ENCODE peak calls at places on chromosomes 1 and 21, in seven cellular contexts. One of them, this sample, is unnamed.

GRCh38 chr1:55428236-55428635 is 213.1 kb upstream of the USP24 start:
- DNase-seq in prostate gland: no peak
- DNase-seq in stimulated activated CD4-positive, alpha-beta T cell treated with anti-CD3 and anti-CD28 coated beads, Interleukin-15, amount 100 ng/mL, for 24 hours: no peak
- DNase-seq in Ammon's horn: no peak
- DNase-seq in germinal center: no peak
- DNase-seq in NCI-H2081: no peak
- DNase-seq in GM12865: no peak
- DNase-seq in this sample: no peak

GRCh38 chr1:198373376-198373775 is 167.1 kb downstream of the ATP6V1G3 start:
- DNase-seq in prostate gland: no peak
- DNase-seq in stimulated activated CD4-positive, alpha-beta T cell treated with anti-CD3 and anti-CD28 coated beads, Interleukin-15, amount 100 ng/mL, for 24 hours: no peak
- DNase-seq in Ammon's horn: no peak
- DNase-seq in germinal center: no peak
- DNase-seq in NCI-H2081: no peak
- DNase-seq in GM12865: no peak
- DNase-seq in this sample: no peak

GRCh38 chr1:227891223-227891954 is 56.3 kb downstream of the WNT9A start:
- DNase-seq in prostate gland: peak; percentile 6
- DNase-seq in stimulated activated CD4-positive, alpha-beta T cell treated with anti-CD3 and anti-CD28 coated beads, Interleukin-15, amount 100 ng/mL, for 24 hours: no peak
- DNase-seq in Ammon's horn: no peak
- DNase-seq in germinal center: no peak
- DNase-seq in NCI-H2081: no peak
- DNase-seq in GM12865: no peak
- DNase-seq in this sample: no peak

GRCh38 chr1:42998381-42998780 is 39.7 kb upstream of the SLC2A1 start:
- DNase-seq in prostate gland: no peak
- DNase-seq in stimulated activated CD4-positive, alpha-beta T cell treated with anti-CD3 and anti-CD28 coated beads, Interleukin-15, amount 100 ng/mL, for 24 hours: no peak
- DNase-seq in Ammon's horn: no peak
- DNase-seq in germinal center: no peak
- DNase-seq in NCI-H2081: no peak
- DNase-seq in GM12865: no peak
- DNase-seq in this sample: no peak

GRCh38 chr21:42554251-42554937 is 40.7 kb downstream of the SLC37A1 start:
- DNase-seq in prostate gland: peak; percentile 88
- DNase-seq in stimulated activated CD4-positive, alpha-beta T cell treated with anti-CD3 and anti-CD28 coated beads, Interleukin-15, amount 100 ng/mL, for 24 hours: no peak
- DNase-seq in Ammon's horn: no peak
- DNase-seq in germinal center: no peak
- DNase-seq in NCI-H2081: no peak
- DNase-seq in GM12865: no peak
- DNase-seq in this sample: no peak

GRCh38 chr1:201290551-201290950 is 7.2 kb downstream of the PKP1 start:
- DNase-seq in prostate gland: no peak
- DNase-seq in stimulated activated CD4-positive, alpha-beta T cell treated with anti-CD3 and anti-CD28 coated beads, Interleukin-15, amount 100 ng/mL, for 24 hours: no peak
- DNase-seq in Ammon's horn: no peak
- DNase-seq in germinal center: no peak
- DNase-seq in NCI-H2081: no peak
- DNase-seq in GM12865: no peak
- DNase-seq in this sample: no peak

GRCh38 chr1:11982010-11982392 is 1.8 kb downstream of the MFN2 start:
- DNase-seq in prostate gland: no peak
- DNase-seq in stimulated activated CD4-positive, alpha-beta T cell treated with anti-CD3 and anti-CD28 coated beads, Interleukin-15, amount 100 ng/mL, for 24 hours: peak; percentile 16
- DNase-seq in Ammon's horn: no peak
- DNase-seq in germinal center: no peak
- DNase-seq in NCI-H2081: no peak
- DNase-seq in GM12865: peak; percentile 46
- DNase-seq in this sample: no peak

GRCh38 chr1:239814306-239814881 is 277.3 kb upstream of the FMN2 start:
- DNase-seq in prostate gland: no peak
- DNase-seq in stimulated activated CD4-positive, alpha-beta T cell treated with anti-CD3 and anti-CD28 coated beads, Interleukin-15, amount 100 ng/mL, for 24 hours: peak; percentile 49
- DNase-seq in Ammon's horn: peak; percentile 22
- DNase-seq in germinal center: no peak
- DNase-seq in NCI-H2081: no peak
- DNase-seq in GM12865: no peak
- DNase-seq in this sample: no peak

GRCh38 chr21:23977971-23978370 is 1629.3 kb downstream of the MRPL39 start:
- DNase-seq in prostate gland: no peak
- DNase-seq in stimulated activated CD4-positive, alpha-beta T cell treated with anti-CD3 and anti-CD28 coated beads, Interleukin-15, amount 100 ng/mL, for 24 hours: no peak
- DNase-seq in Ammon's horn: no peak
- DNase-seq in germinal center: no peak
- DNase-seq in NCI-H2081: no peak
- DNase-seq in GM12865: no peak
- DNase-seq in this sample: no peak

GRCh38 chr1:76336951-76337371 is 262.4 kb downstream of the ST6GALNAC3 start:
- DNase-seq in prostate gland: no peak
- DNase-seq in stimulated activated CD4-positive, alpha-beta T cell treated with anti-CD3 and anti-CD28 coated beads, Interleukin-15, amount 100 ng/mL, for 24 hours: no peak
- DNase-seq in Ammon's horn: peak; percentile 79
- DNase-seq in germinal center: no peak
- DNase-seq in NCI-H2081: peak; percentile 20
- DNase-seq in GM12865: no peak
- DNase-seq in this sample: peak; percentile 5

GRCh38 chr1:245095903-245096302 is 58.9 kb upstream of the KIF26B start:
- DNase-seq in prostate gland: no peak
- DNase-seq in stimulated activated CD4-positive, alpha-beta T cell treated with anti-CD3 and anti-CD28 coated beads, Interleukin-15, amount 100 ng/mL, for 24 hours: no peak
- DNase-seq in Ammon's horn: no peak
- DNase-seq in germinal center: no peak
- DNase-seq in NCI-H2081: no peak
- DNase-seq in GM12865: no peak
- DNase-seq in this sample: no peak

GRCh38 chr1:154877370-154877974 is 7.4 kb upstream of the KCNN3 start:
- DNase-seq in prostate gland: no peak
- DNase-seq in stimulated activated CD4-positive, alpha-beta T cell treated with anti-CD3 and anti-CD28 coated beads, Interleukin-15, amount 100 ng/mL, for 24 hours: no peak
- DNase-seq in Ammon's horn: no peak
- DNase-seq in germinal center: no peak
- DNase-seq in NCI-H2081: no peak
- DNase-seq in GM12865: no peak
- DNase-seq in this sample: no peak

GRCh38 chr1:225426395-225427248 is 1.2 kb downstream of the LBR start:
- DNase-seq in prostate gland: no peak
- DNase-seq in stimulated activated CD4-positive, alpha-beta T cell treated with anti-CD3 and anti-CD28 coated beads, Interleukin-15, amount 100 ng/mL, for 24 hours: peak; percentile 51
- DNase-seq in Ammon's horn: peak; percentile 24
- DNase-seq in germinal center: peak; percentile 52
- DNase-seq in NCI-H2081: peak; percentile 37
- DNase-seq in GM12865: peak; percentile 54
- DNase-seq in this sample: peak; percentile 73

GRCh38 chr1:52551476-52552235 is 1.2 kb downstream of the TUT4 start:
- DNase-seq in prostate gland: no peak
- DNase-seq in stimulated activated CD4-positive, alpha-beta T cell treated with anti-CD3 and anti-CD28 coated beads, Interleukin-15, amount 100 ng/mL, for 24 hours: peak; percentile 57
- DNase-seq in Ammon's horn: no peak
- DNase-seq in germinal center: no peak
- DNase-seq in NCI-H2081: peak; percentile 9
- DNase-seq in GM12865: peak; percentile 52
- DNase-seq in this sample: peak; percentile 43

GRCh38 chr21:15275615-15276228 is 210.9 kb upstream of the NRIP1 start:
- DNase-seq in prostate gland: no peak
- DNase-seq in stimulated activated CD4-positive, alpha-beta T cell treated with anti-CD3 and anti-CD28 coated beads, Interleukin-15, amount 100 ng/mL, for 24 hours: no peak
- DNase-seq in Ammon's horn: no peak
- DNase-seq in germinal center: no peak
- DNase-seq in NCI-H2081: no peak
- DNase-seq in GM12865: no peak
- DNase-seq in this sample: no peak

GRCh38 chr1:241837901-241838300 is 10.1 kb upstream of the EXO1 start:
- DNase-seq in prostate gland: no peak
- DNase-seq in stimulated activated CD4-positive, alpha-beta T cell treated with anti-CD3 and anti-CD28 coated beads, Interleukin-15, amount 100 ng/mL, for 24 hours: no peak
- DNase-seq in Ammon's horn: no peak
- DNase-seq in germinal center: no peak
- DNase-seq in NCI-H2081: no peak
- DNase-seq in GM12865: no peak
- DNase-seq in this sample: no peak

GRCh38 chr1:36576677-36577076 is 94.0 kb upstream of the CSF3R start:
- DNase-seq in prostate gland: no peak
- DNase-seq in stimulated activated CD4-positive, alpha-beta T cell treated with anti-CD3 and anti-CD28 coated beads, Interleukin-15, amount 100 ng/mL, for 24 hours: no peak
- DNase-seq in Ammon's horn: no peak
- DNase-seq in germinal center: no peak
- DNase-seq in NCI-H2081: no peak
- DNase-seq in GM12865: no peak
- DNase-seq in this sample: no peak

GRCh38 chr1:49183489-49183888 is 406.8 kb upstream of the BEND5 start:
- DNase-seq in prostate gland: no peak
- DNase-seq in stimulated activated CD4-positive, alpha-beta T cell treated with anti-CD3 and anti-CD28 coated beads, Interleukin-15, amount 100 ng/mL, for 24 hours: no peak
- DNase-seq in Ammon's horn: no peak
- DNase-seq in germinal center: no peak
- DNase-seq in NCI-H2081: no peak
- DNase-seq in GM12865: no peak
- DNase-seq in this sample: no peak

GRCh38 chr1:175373786-175374623 is 181.4 kb upstream of the KIAA0040 start:
- DNase-seq in prostate gland: no peak
- DNase-seq in stimulated activated CD4-positive, alpha-beta T cell treated with anti-CD3 and anti-CD28 coated beads, Interleukin-15, amount 100 ng/mL, for 24 hours: peak; percentile 32
- DNase-seq in Ammon's horn: peak; percentile 47
- DNase-seq in germinal center: peak; percentile 34
- DNase-seq in NCI-H2081: peak; percentile 33
- DNase-seq in GM12865: peak; percentile 25
- DNase-seq in this sample: peak; percentile 57

GRCh38 chr1:168102482-168102881 is 34.2 kb downstream of the GPR161 start:
- DNase-seq in prostate gland: no peak
- DNase-seq in stimulated activated CD4-positive, alpha-beta T cell treated with anti-CD3 and anti-CD28 coated beads, Interleukin-15, amount 100 ng/mL, for 24 hours: no peak
- DNase-seq in Ammon's horn: no peak
- DNase-seq in germinal center: no peak
- DNase-seq in NCI-H2081: no peak
- DNase-seq in GM12865: no peak
- DNase-seq in this sample: no peak

GRCh38 chr1:241266121-241266520 is 90.9 kb downstream of the RGS7 start:
- DNase-seq in prostate gland: no peak
- DNase-seq in stimulated activated CD4-positive, alpha-beta T cell treated with anti-CD3 and anti-CD28 coated beads, Interleukin-15, amount 100 ng/mL, for 24 hours: no peak
- DNase-seq in Ammon's horn: no peak
- DNase-seq in germinal center: no peak
- DNase-seq in NCI-H2081: no peak
- DNase-seq in GM12865: no peak
- DNase-seq in this sample: no peak

GRCh38 chr1:98374098-98374497 is 287.4 kb upstream of the SNX7 start:
- DNase-seq in prostate gland: no peak
- DNase-seq in stimulated activated CD4-positive, alpha-beta T cell treated with anti-CD3 and anti-CD28 coated beads, Interleukin-15, amount 100 ng/mL, for 24 hours: no peak
- DNase-seq in Ammon's horn: no peak
- DNase-seq in germinal center: no peak
- DNase-seq in NCI-H2081: no peak
- DNase-seq in GM12865: no peak
- DNase-seq in this sample: no peak

GRCh38 chr1:36411674-36412648 is 14.3 kb upstream of the LSM10 start:
- DNase-seq in prostate gland: no peak
- DNase-seq in stimulated activated CD4-positive, alpha-beta T cell treated with anti-CD3 and anti-CD28 coated beads, Interleukin-15, amount 100 ng/mL, for 24 hours: peak; percentile 63
- DNase-seq in Ammon's horn: peak; percentile 40
- DNase-seq in germinal center: no peak
- DNase-seq in NCI-H2081: no peak
- DNase-seq in GM12865: peak; percentile 61
- DNase-seq in this sample: no peak

GRCh38 chr1:151596166-151596933 is 15.5 kb upstream of the SNX27 start:
- DNase-seq in prostate gland: no peak
- DNase-seq in stimulated activated CD4-positive, alpha-beta T cell treated with anti-CD3 and anti-CD28 coated beads, Interleukin-15, amount 100 ng/mL, for 24 hours: no peak
- DNase-seq in Ammon's horn: no peak
- DNase-seq in germinal center: no peak
- DNase-seq in NCI-H2081: no peak
- DNase-seq in GM12865: no peak
- DNase-seq in this sample: no peak

GRCh38 chr21:33856893-33857527 is 58.6 kb downstream of the ATP5PO start:
- DNase-seq in prostate gland: no peak
- DNase-seq in stimulated activated CD4-positive, alpha-beta T cell treated with anti-CD3 and anti-CD28 coated beads, Interleukin-15, amount 100 ng/mL, for 24 hours: no peak
- DNase-seq in Ammon's horn: no peak
- DNase-seq in germinal center: no peak
- DNase-seq in NCI-H2081: no peak
- DNase-seq in GM12865: no peak
- DNase-seq in this sample: no peak